ENCODE peak calls at places on chromosomes 13 and 19, in nine cellular contexts. E is kidney tubule cell; Z is activated CD4-positive, alpha-beta T cell treated with anti-CD3 and anti-CD28 coated beads for 24 hours; Q is body of pancreas; B is stimulated activated CD4-positive, alpha-beta T cell treated with anti-CD3 and anti-CD28 coated beads, Interleukin-1b, Interleukin-23, amount 100 ng/mL, for 24 hours; C is activated CD8-positive, alpha-beta memory T cell treated with anti-CD3 and anti-CD28 coated beads for 4 hours; X is prostate gland; H is stimulated activated CD8-positive, alpha-beta memory T cell treated with anti-CD3 and anti-CD28 coated beads, Interleukin-15, amount 100 ng/mL, for 1 hour; F is substantia nigra. P is an unnamed sample.

GRCh38 chr19:7109678-7110289 is 40.3 kb downstream of the ZNF557 start:
- DNase-seq in E (no peak), Z (no peak), Q (peak), B (no peak), C (no peak), X (no peak), H (no peak), F (no peak), P (no peak)

GRCh38 chr19:18013621-18014111 is 5.7 kb downstream of the ARRDC2 start:
- DNase-seq in E (no peak), Z (no peak), Q (no peak), B (no peak), C (no peak), X (peak), H (no peak), F (no peak), P (no peak)

GRCh38 chr19:38917516-38917915 is 5.5 kb upstream of the CCER2 start:
- DNase-seq in E (no peak), Z (no peak), Q (no peak), B (no peak), C (no peak), X (no peak), H (no peak), F (no peak), P (no peak)

GRCh38 chr13:56720841-56721240 is 419.9 kb upstream of the PRR20A start:
- DNase-seq in E (no peak), Z (no peak), Q (no peak), B (no peak), C (no peak), X (no peak), H (no peak), F (no peak), P (no peak)

GRCh38 chr13:43058318-43058674 is 34.9 kb downstream of the DNAJC15 start:
- DNase-seq in E (peak), Z (no peak), Q (no peak), B (no peak), C (no peak), X (no peak), H (no peak), F (no peak), P (no peak)

GRCh38 chr13:108069521-108070210 is 145.7 kb downstream of the LIG4 start:
- DNase-seq in E (no peak), Z (no peak), Q (no peak), B (no peak), C (no peak), X (no peak), H (no peak), F (no peak), P (no peak)

GRCh38 chr13:28718538-28719226 is at the start of gene SLC46A3:
- DNase-seq in E (peak), Z (peak), Q (peak), B (peak), C (peak), X (peak), H (peak), F (peak), P (peak)

GRCh38 chr19:10430505-10431253 is 10.3 kb downstream of the PDE4A start:
- DNase-seq in E (no peak), Z (no peak), Q (peak), B (no peak), C (no peak), X (peak), H (no peak), F (no peak), P (no peak)

GRCh38 chr13:108960006-108960405 is 330.6 kb downstream of the MYO16 start:
- DNase-seq in E (no peak), Z (no peak), Q (no peak), B (no peak), C (no peak), X (no peak), H (no peak), F (no peak), P (no peak)

GRCh38 chr19:46919324-46919723 is 58.5 kb downstream of the ARHGAP35 start:
- DNase-seq in E (peak), Z (peak), Q (no peak), B (no peak), C (no peak), X (no peak), H (no peak), F (no peak), P (no peak)

GRCh38 chr19:41758846-41759245 is 3.5 kb downstream of the CEACAM6 start:
- DNase-seq in E (no peak), Z (no peak), Q (no peak), B (no peak), C (no peak), X (no peak), H (no peak), F (no peak), P (no peak)

GRCh38 chr13:99624936-99625540 is 123.8 kb downstream of the TM9SF2 start:
- DNase-seq in E (no peak), Z (no peak), Q (no peak), B (no peak), C (no peak), X (no peak), H (no peak), F (no peak), P (no peak)

GRCh38 chr13:113491418-113491883 is 940 bp upstream of the DCUN1D2 start:
- DNase-seq in E (peak), Z (no peak), Q (peak), B (no peak), C (no peak), X (no peak), H (no peak), F (no peak), P (no peak)

GRCh38 chr13:111202745-111203144 is 87.6 kb downstream of the ARHGEF7 start:
- DNase-seq in E (peak), Z (no peak), Q (no peak), B (no peak), C (no peak), X (no peak), H (no peak), F (no peak), P (no peak)

GRCh38 chr13:29361716-29362115 is 233.8 kb downstream of the SLC7A1 start:
- DNase-seq in E (no peak), Z (no peak), Q (no peak), B (no peak), C (no peak), X (no peak), H (no peak), F (no peak), P (no peak)

GRCh38 chr19:954672-955494 is 29.0 kb downstream of the ARID3A start:
- DNase-seq in E (no peak), Z (no peak), Q (no peak), B (no peak), C (no peak), X (no peak), H (no peak), F (no peak), P (no peak)

GRCh38 chr19:2478324-2478755 is 2.4 kb downstream of the GADD45B start:
- DNase-seq in E (peak), Z (no peak), Q (peak), B (no peak), C (no peak), X (peak), H (no peak), F (no peak), P (no peak)

GRCh38 chr19:54124393-54124792 is 8.8 kb downstream of the PRPF31 start:
- DNase-seq in E (no peak), Z (no peak), Q (no peak), B (no peak), C (no peak), X (no peak), H (no peak), F (no peak), P (no peak)

GRCh38 chr13:33262069-33262487 is 23.5 kb downstream of the STARD13 start:
- DNase-seq in E (peak), Z (no peak), Q (no peak), B (no peak), C (no peak), X (no peak), H (no peak), F (peak), P (no peak)

GRCh38 chr19:28456708-28457320 is 756.1 kb downstream of the UQCRFS1 start:
- DNase-seq in E (no peak), Z (no peak), Q (no peak), B (no peak), C (no peak), X (no peak), H (no peak), F (no peak), P (no peak)

GRCh38 chr13:67518785-67519184 is 288.6 kb upstream of the PCDH9 start:
- DNase-seq in E (no peak), Z (no peak), Q (no peak), B (no peak), C (no peak), X (no peak), H (no peak), F (no peak), P (no peak)

GRCh38 chr19:44640518-44640917 is 3.2 kb upstream of the PVR start:
- DNase-seq in E (peak), Z (no peak), Q (no peak), B (no peak), C (no peak), X (no peak), H (no peak), F (no peak), P (no peak)

GRCh38 chr19:7665076-7665475 is 3.8 kb upstream of the RETN start:
- DNase-seq in E (no peak), Z (no peak), Q (no peak), B (no peak), C (no peak), X (no peak), H (no peak), F (no peak), P (no peak)

GRCh38 chr19:49699364-49699763 is 8.4 kb downstream of the CPT1C start:
- DNase-seq in E (no peak), Z (no peak), Q (no peak), B (no peak), C (no peak), X (no peak), H (no peak), F (no peak), P (no peak)

GRCh38 chr19:16070366-16070990 is 5.8 kb upstream of the TPM4 start:
- DNase-seq in E (peak), Z (peak), Q (peak), B (peak), C (peak), X (peak), H (peak), F (no peak), P (no peak)

GRCh38 chr19:36488118-36488815 is 1.1 kb downstream of the ZNF566 start:
- DNase-seq in E (no peak), Z (no peak), Q (no peak), B (no peak), C (no peak), X (no peak), H (no peak), F (no peak), P (no peak)

GRCh38 chr13:30111810-30112209 is 195.5 kb downstream of the KATNAL1 start:
- DNase-seq in E (no peak), Z (no peak), Q (no peak), B (no peak), C (no peak), X (no peak), H (no peak), F (no peak), P (no peak)

GRCh38 chr19:7947939-7948338 is 4.5 kb upstream of the TIMM44 start:
- DNase-seq in E (peak), Z (no peak), Q (no peak), B (no peak), C (no peak), X (no peak), H (no peak), F (no peak), P (no peak)

GRCh38 chr13:40644838-40645620 is 21.4 kb downstream of the FOXO1 start:
- DNase-seq in E (peak), Z (no peak), Q (no peak), B (no peak), C (no peak), X (no peak), H (no peak), F (no peak), P (no peak)

GRCh38 chr19:9362905-9363304 is at the start of gene ZNF177:
- DNase-seq in E (no peak), Z (no peak), Q (no peak), B (no peak), C (no peak), X (no peak), H (no peak), F (no peak), P (no peak)

GRCh38 chr13:90800082-90800746 is 547.3 kb upstream of the MIR17HG start:
- DNase-seq in E (no peak), Z (no peak), Q (peak), B (no peak), C (no peak), X (no peak), H (no peak), F (peak), P (no peak)

GRCh38 chr13:46489586-46490023 is 63.4 kb upstream of the LRCH1 start:
- DNase-seq in E (peak), Z (no peak), Q (no peak), B (no peak), C (no peak), X (no peak), H (no peak), F (no peak), P (no peak)

GRCh38 chr13:37526710-37527446 is 71.7 kb downstream of the POSTN start:
- DNase-seq in E (no peak), Z (no peak), Q (no peak), B (no peak), C (no peak), X (no peak), H (no peak), F (no peak), P (no peak)

GRCh38 chr13:84352946-84353345 is 470.7 kb upstream of the SLITRK1 start:
- DNase-seq in E (no peak), Z (no peak), Q (no peak), B (no peak), C (no peak), X (no peak), H (no peak), F (no peak), P (no peak)

GRCh38 chr13:103694033-103694432 is 627.8 kb upstream of the SLC10A2 start:
- DNase-seq in E (no peak), Z (no peak), Q (no peak), B (no peak), C (no peak), X (no peak), H (no peak), F (no peak), P (no peak)

P was measured in NCI-H1048.